ENCODE peak calls at places on chromosome 7, in eight cellular contexts. One of them, this sample, is unnamed.
A peak's percentile ranks its signal among the peaks of the same experiment; 100 is the strongest.

GRCh38 chr7:122219253-122219865 is 75.3 kb upstream of the AASS start:
- DNase-seq in iPS-NIHi11: peak; percentile 31
- DNase-seq in H7: no peak
- DNase-seq in activated T-cell treated with anti-CD3 and anti-CD28 coated beads for 24 hours: no peak
- DNase-seq in cardiac septum: no peak
- DNase-seq in RCC 7860: peak; percentile 22
- DNase-seq in LoVo: peak; percentile 55
- DNase-seq in adipocyte: peak; percentile 69
- DNase-seq in this sample: no peak

GRCh38 chr7:157700237-157701005 is 363.6 kb downstream of the DNAJB6 start:
- DNase-seq in H7: no peak
- DNase-seq in activated T-cell treated with anti-CD3 and anti-CD28 coated beads for 24 hours: no peak
- DNase-seq in RCC 7860: no peak
- DNase-seq in iPS-NIHi11: no peak
- DNase-seq in cardiac septum: peak; percentile 63
- DNase-seq in LoVo: no peak
- DNase-seq in adipocyte: no peak
- DNase-seq in this sample: no peak

GRCh38 chr7:151669762-151670161 is 150.1 kb upstream of the RHEB start:
- DNase-seq in LoVo: no peak
- DNase-seq in activated T-cell treated with anti-CD3 and anti-CD28 coated beads for 24 hours: no peak
- DNase-seq in adipocyte: no peak
- DNase-seq in H7: no peak
- DNase-seq in RCC 7860: no peak
- DNase-seq in iPS-NIHi11: no peak
- DNase-seq in cardiac septum: no peak
- DNase-seq in this sample: no peak

GRCh38 chr7:97460433-97460832 is 271.5 kb upstream of the TAC1 start:
- DNase-seq in adipocyte: no peak
- DNase-seq in cardiac septum: no peak
- DNase-seq in H7: no peak
- DNase-seq in LoVo: no peak
- DNase-seq in RCC 7860: no peak
- DNase-seq in iPS-NIHi11: no peak
- DNase-seq in activated T-cell treated with anti-CD3 and anti-CD28 coated beads for 24 hours: no peak
- DNase-seq in this sample: no peak

GRCh38 chr7:110534241-110534931 is 556.5 kb upstream of the LRRN3 start:
- DNase-seq in adipocyte: peak; percentile 62
- DNase-seq in H7: no peak
- DNase-seq in cardiac septum: no peak
- DNase-seq in iPS-NIHi11: no peak
- DNase-seq in activated T-cell treated with anti-CD3 and anti-CD28 coated beads for 24 hours: no peak
- DNase-seq in LoVo: peak; percentile 68
- DNase-seq in RCC 7860: peak; percentile 65
- DNase-seq in this sample: no peak

GRCh38 chr7:31371621-31372020 is 31.1 kb upstream of the NEUROD6 start:
- DNase-seq in H7: no peak
- DNase-seq in adipocyte: no peak
- DNase-seq in activated T-cell treated with anti-CD3 and anti-CD28 coated beads for 24 hours: no peak
- DNase-seq in LoVo: no peak
- DNase-seq in iPS-NIHi11: no peak
- DNase-seq in RCC 7860: no peak
- DNase-seq in cardiac septum: no peak
- DNase-seq in this sample: no peak

GRCh38 chr7:54831644-54832095 is 72.7 kb upstream of the SEC61G start:
- DNase-seq in LoVo: peak; percentile 84
- DNase-seq in RCC 7860: peak; percentile 79
- DNase-seq in cardiac septum: no peak
- DNase-seq in H7: no peak
- DNase-seq in iPS-NIHi11: no peak
- DNase-seq in activated T-cell treated with anti-CD3 and anti-CD28 coated beads for 24 hours: no peak
- DNase-seq in adipocyte: no peak
- DNase-seq in this sample: no peak

GRCh38 chr7:15889501-15889900 is 203.0 kb upstream of the MEOX2 start:
- DNase-seq in LoVo: peak; percentile 29
- DNase-seq in RCC 7860: no peak
- DNase-seq in activated T-cell treated with anti-CD3 and anti-CD28 coated beads for 24 hours: no peak
- DNase-seq in cardiac septum: no peak
- DNase-seq in H7: no peak
- DNase-seq in adipocyte: peak; percentile 4
- DNase-seq in iPS-NIHi11: peak; percentile 10
- DNase-seq in this sample: no peak

GRCh38 chr7:110442386-110442837 is 648.5 kb upstream of the LRRN3 start:
- DNase-seq in iPS-NIHi11: peak; percentile 77
- DNase-seq in activated T-cell treated with anti-CD3 and anti-CD28 coated beads for 24 hours: no peak
- DNase-seq in adipocyte: peak; percentile 2
- DNase-seq in RCC 7860: peak; percentile 57
- DNase-seq in LoVo: peak; percentile 33
- DNase-seq in H7: peak; percentile 58
- DNase-seq in cardiac septum: no peak
- DNase-seq in this sample: peak; percentile 25

GRCh38 chr7:30596043-30596641 is 1.5 kb downstream of the GARS1 start:
- DNase-seq in cardiac septum: no peak
- DNase-seq in LoVo: peak; percentile 60
- DNase-seq in RCC 7860: peak; percentile 11
- DNase-seq in H7: peak; percentile 31
- DNase-seq in iPS-NIHi11: peak; percentile 37
- DNase-seq in activated T-cell treated with anti-CD3 and anti-CD28 coated beads for 24 hours: no peak
- DNase-seq in adipocyte: peak; percentile 80
- DNase-seq in this sample: no peak

GRCh38 chr7:128271471-128272454 is 30.7 kb downstream of the LEP start:
- DNase-seq in RCC 7860: no peak
- DNase-seq in iPS-NIHi11: peak; percentile 49
- DNase-seq in LoVo: no peak
- DNase-seq in cardiac septum: no peak
- DNase-seq in H7: peak; percentile 67
- DNase-seq in adipocyte: peak; percentile 26
- DNase-seq in activated T-cell treated with anti-CD3 and anti-CD28 coated beads for 24 hours: no peak
- DNase-seq in this sample: no peak

GRCh38 chr7:1290262-1291039 is 57.8 kb downstream of the UNCX start:
- DNase-seq in LoVo: no peak
- DNase-seq in adipocyte: peak; percentile 60
- DNase-seq in activated T-cell treated with anti-CD3 and anti-CD28 coated beads for 24 hours: no peak
- DNase-seq in H7: peak; percentile 89
- DNase-seq in RCC 7860: no peak
- DNase-seq in cardiac septum: no peak
- DNase-seq in iPS-NIHi11: peak; percentile 67
- DNase-seq in this sample: no peak

GRCh38 chr7:94250984-94251383 is 143.7 kb upstream of the COL1A2 start:
- DNase-seq in adipocyte: no peak
- DNase-seq in RCC 7860: no peak
- DNase-seq in cardiac septum: no peak
- DNase-seq in LoVo: no peak
- DNase-seq in activated T-cell treated with anti-CD3 and anti-CD28 coated beads for 24 hours: no peak
- DNase-seq in H7: no peak
- DNase-seq in iPS-NIHi11: no peak
- DNase-seq in this sample: no peak

GRCh38 chr7:2920041-2920440 is 75.9 kb upstream of the GNA12 start:
- DNase-seq in RCC 7860: no peak
- DNase-seq in activated T-cell treated with anti-CD3 and anti-CD28 coated beads for 24 hours: no peak
- DNase-seq in cardiac septum: no peak
- DNase-seq in adipocyte: no peak
- DNase-seq in H7: no peak
- DNase-seq in iPS-NIHi11: no peak
- DNase-seq in LoVo: no peak
- DNase-seq in this sample: no peak

GRCh38 chr7:109473172-109473571 is 903.5 kb downstream of the DNAJB9 start:
- DNase-seq in RCC 7860: no peak
- DNase-seq in cardiac septum: no peak
- DNase-seq in LoVo: no peak
- DNase-seq in H7: no peak
- DNase-seq in activated T-cell treated with anti-CD3 and anti-CD28 coated beads for 24 hours: no peak
- DNase-seq in iPS-NIHi11: no peak
- DNase-seq in adipocyte: no peak
- DNase-seq in this sample: no peak

GRCh38 chr7:44448922-44449321 is 41.5 kb downstream of the NUDCD3 start:
- DNase-seq in adipocyte: peak; percentile 11
- DNase-seq in activated T-cell treated with anti-CD3 and anti-CD28 coated beads for 24 hours: no peak
- DNase-seq in RCC 7860: no peak
- DNase-seq in H7: no peak
- DNase-seq in iPS-NIHi11: no peak
- DNase-seq in cardiac septum: no peak
- DNase-seq in LoVo: no peak
- DNase-seq in this sample: no peak

GRCh38 chr7:112892263-112892662 is 102.1 kb upstream of the TMEM168 start:
- DNase-seq in adipocyte: peak; percentile 43
- DNase-seq in activated T-cell treated with anti-CD3 and anti-CD28 coated beads for 24 hours: no peak
- DNase-seq in LoVo: no peak
- DNase-seq in iPS-NIHi11: no peak
- DNase-seq in RCC 7860: peak; percentile 27
- DNase-seq in H7: no peak
- DNase-seq in cardiac septum: no peak
- DNase-seq in this sample: no peak

GRCh38 chr7:79880312-79880711 is 254.3 kb upstream of the GNAI1 start:
- DNase-seq in LoVo: no peak
- DNase-seq in activated T-cell treated with anti-CD3 and anti-CD28 coated beads for 24 hours: no peak
- DNase-seq in iPS-NIHi11: peak; percentile 7
- DNase-seq in adipocyte: no peak
- DNase-seq in RCC 7860: no peak
- DNase-seq in H7: no peak
- DNase-seq in cardiac septum: no peak
- DNase-seq in this sample: no peak

GRCh38 chr7:150966002-150966401 is 12.1 kb downstream of the KCNH2 start:
- DNase-seq in iPS-NIHi11: peak; percentile 52
- DNase-seq in LoVo: no peak
- DNase-seq in adipocyte: no peak
- DNase-seq in H7: peak; percentile 85
- DNase-seq in activated T-cell treated with anti-CD3 and anti-CD28 coated beads for 24 hours: no peak
- DNase-seq in RCC 7860: no peak
- DNase-seq in cardiac septum: no peak
- DNase-seq in this sample: no peak

GRCh38 chr7:135557455-135558336 is at the start of gene NUP205:
- DNase-seq in activated T-cell treated with anti-CD3 and anti-CD28 coated beads for 24 hours: peak; percentile 69
- DNase-seq in RCC 7860: peak; percentile 76
- DNase-seq in LoVo: peak; percentile 88
- DNase-seq in iPS-NIHi11: peak; percentile 76
- DNase-seq in H7: peak; percentile 67
- DNase-seq in adipocyte: peak; percentile 86
- DNase-seq in cardiac septum: peak; percentile 87
- DNase-seq in this sample: peak; percentile 50

GRCh38 chr7:139317954-139318505 is 23.1 kb upstream of the FMC1 start:
- DNase-seq in activated T-cell treated with anti-CD3 and anti-CD28 coated beads for 24 hours: no peak
- DNase-seq in iPS-NIHi11: no peak
- DNase-seq in adipocyte: no peak
- DNase-seq in cardiac septum: no peak
- DNase-seq in RCC 7860: no peak
- DNase-seq in LoVo: no peak
- DNase-seq in H7: no peak
- DNase-seq in this sample: no peak

GRCh38 chr7:81299272-81299671 is 380.4 kb upstream of the SEMA3C start:
- DNase-seq in cardiac septum: no peak
- DNase-seq in iPS-NIHi11: no peak
- DNase-seq in H7: no peak
- DNase-seq in adipocyte: peak; percentile 96
- DNase-seq in activated T-cell treated with anti-CD3 and anti-CD28 coated beads for 24 hours: no peak
- DNase-seq in RCC 7860: peak; percentile 90
- DNase-seq in LoVo: peak; percentile 79
- DNase-seq in this sample: peak; percentile 85

GRCh38 chr7:140594131-140594691 is 46.4 kb downstream of the DENND2A start:
- DNase-seq in H7: no peak
- DNase-seq in iPS-NIHi11: no peak
- DNase-seq in cardiac septum: no peak
- DNase-seq in RCC 7860: no peak
- DNase-seq in activated T-cell treated with anti-CD3 and anti-CD28 coated beads for 24 hours: no peak
- DNase-seq in adipocyte: no peak
- DNase-seq in LoVo: no peak
- DNase-seq in this sample: no peak

GRCh38 chr7:8214162-8214897 is 47.6 kb downstream of the ICA1 start:
- DNase-seq in adipocyte: peak; percentile 15
- DNase-seq in cardiac septum: no peak
- DNase-seq in H7: no peak
- DNase-seq in activated T-cell treated with anti-CD3 and anti-CD28 coated beads for 24 hours: no peak
- DNase-seq in RCC 7860: no peak
- DNase-seq in LoVo: no peak
- DNase-seq in iPS-NIHi11: no peak
- DNase-seq in this sample: no peak

GRCh38 chr7:27897001-27897400 is 157.0 kb downstream of the TAX1BP1 start:
- DNase-seq in activated T-cell treated with anti-CD3 and anti-CD28 coated beads for 24 hours: no peak
- DNase-seq in RCC 7860: no peak
- DNase-seq in cardiac septum: no peak
- DNase-seq in iPS-NIHi11: no peak
- DNase-seq in adipocyte: no peak
- DNase-seq in LoVo: no peak
- DNase-seq in H7: no peak
- DNase-seq in this sample: no peak

GRCh38 chr7:20402297-20403230 is 71.9 kb downstream of the ITGB8 start:
- DNase-seq in activated T-cell treated with anti-CD3 and anti-CD28 coated beads for 24 hours: no peak
- DNase-seq in adipocyte: peak; percentile 62
- DNase-seq in LoVo: no peak
- DNase-seq in cardiac septum: no peak
- DNase-seq in H7: no peak
- DNase-seq in iPS-NIHi11: no peak
- DNase-seq in RCC 7860: no peak
- DNase-seq in this sample: no peak